ENCODE peak calls at places on chromosomes 5 and 9, in seven cellular contexts. S is AG09309, E is IMR-90, H is endothelial cell, M is A549, N is GM20000, Q is prostate gland. X is an unnamed sample.

GRCh38 chr5:96322865-96323264 is 110.2 kb downstream of the PCSK1 start:
- DNase-seq in S (no peak), E (no peak), H (no peak), M (no peak), N (no peak), Q (no peak), X (no peak)

GRCh38 chr5:179766726-179767455 is 26.9 kb upstream of the LTC4S start:
- DNase-seq in S (no peak), E (no peak), H (no peak), M (no peak), N (no peak), Q (no peak), X (no peak)

GRCh38 chr9:99851028-99851822 is 29.5 kb downstream of the NR4A3 start:
- DNase-seq in S (no peak), E (no peak), H (no peak), M (no peak), N (peak), Q (no peak), X (no peak)

GRCh38 chr5:64854855-64855254 is 86.1 kb downstream of the CWC27 start:
- DNase-seq in S (no peak), E (peak), H (no peak), M (no peak), N (no peak), Q (no peak), X (no peak)

GRCh38 chr5:59887274-59887673 is 6.3 kb downstream of the PDE4D start:
- DNase-seq in S (no peak), E (no peak), H (no peak), M (no peak), N (no peak), Q (no peak), X (no peak)

GRCh38 chr9:97907051-97907450 is 15.2 kb downstream of the TRMO start:
- DNase-seq in S (no peak), E (no peak), H (no peak), M (no peak), N (no peak), Q (no peak), X (no peak)

GRCh38 chr9:128026255-128027165 is 40.6 kb downstream of the NAIF1 start:
- DNase-seq in S (no peak), E (no peak), H (no peak), M (peak), N (peak), Q (no peak), X (no peak)

GRCh38 chr5:180670586-180671359 is 21.4 kb upstream of the FLT4 start:
- DNase-seq in S (peak), E (peak), H (peak), M (peak), N (peak), Q (peak), X (peak)

GRCh38 chr5:113387844-113388243 is 46.9 kb downstream of the TSSK1B start:
- DNase-seq in S (no peak), E (no peak), H (no peak), M (no peak), N (no peak), Q (no peak), X (no peak)

GRCh38 chr5:29161897-29162296 is 2031.6 kb upstream of the CDH6 start:
- DNase-seq in S (no peak), E (no peak), H (no peak), M (no peak), N (no peak), Q (no peak), X (no peak)

GRCh38 chr5:104189909-104190308 is 627.3 kb upstream of the NUDT12 start:
- DNase-seq in S (peak), E (peak), H (no peak), M (no peak), N (no peak), Q (no peak), X (no peak)

GRCh38 chr5:139745800-139746690 is 49.6 kb upstream of the PSD2 start:
- DNase-seq in S (no peak), E (peak), H (peak), M (peak), N (peak), Q (peak), X (peak)

GRCh38 chr9:114652776-114653555 is 4.6 kb downstream of the TEX53 start:
- DNase-seq in S (no peak), E (peak), H (no peak), M (no peak), N (no peak), Q (no peak), X (no peak)

GRCh38 chr9:16058131-16058549 is 505.3 kb downstream of the CCDC171 start:
- DNase-seq in S (no peak), E (peak), H (no peak), M (no peak), N (peak), Q (no peak), X (no peak)

GRCh38 chr5:43627028-43627427 is 24.0 kb downstream of the NNT start:
- DNase-seq in S (no peak), E (peak), H (peak), M (peak), N (no peak), Q (no peak), X (peak)

GRCh38 chr5:59367791-59368394 is 525.6 kb downstream of the PDE4D start:
- DNase-seq in S (peak), E (peak), H (peak), M (peak), N (peak), Q (peak), X (peak)

GRCh38 chr9:114429488-114429887 is 41.7 kb upstream of the AKNA start:
- DNase-seq in S (no peak), E (no peak), H (no peak), M (no peak), N (no peak), Q (no peak), X (no peak)

GRCh38 chr9:98801969-98802371 is 5.5 kb upstream of the GALNT12 start:
- DNase-seq in S (no peak), E (no peak), H (no peak), M (no peak), N (no peak), Q (no peak), X (no peak)

GRCh38 chr5:82265052-82265451 is 13.1 kb downstream of the RPS23 start:
- DNase-seq in S (peak), E (peak), H (no peak), M (no peak), N (no peak), Q (no peak), X (no peak)

GRCh38 chr5:177355868-177356168 is 1.9 kb upstream of the RGS14 start:
- DNase-seq in S (no peak), E (no peak), H (no peak), M (no peak), N (no peak), Q (no peak), X (no peak)

GRCh38 chr9:124183772-124184171 is 74.0 kb upstream of the NEK6 start:
- DNase-seq in S (no peak), E (no peak), H (no peak), M (no peak), N (no peak), Q (no peak), X (no peak)

GRCh38 chr5:95081500-95082355 is 203.2 kb downstream of the MCTP1 start:
- DNase-seq in S (peak), E (peak), H (no peak), M (peak), N (peak), Q (peak), X (no peak)

GRCh38 chr5:13660072-13660471 is 284.4 kb downstream of the DNAH5 start:
- DNase-seq in S (peak), E (peak), H (no peak), M (peak), N (no peak), Q (no peak), X (no peak)

GRCh38 chr9:114696814-114697544 is 15.0 kb upstream of the TEX48 start:
- DNase-seq in S (no peak), E (peak), H (no peak), M (no peak), N (peak), Q (no peak), X (no peak)

GRCh38 chr5:78376315-78376714 is 15.9 kb downstream of the SCAMP1 start:
- DNase-seq in S (no peak), E (no peak), H (no peak), M (no peak), N (no peak), Q (no peak), X (no peak)

GRCh38 chr9:114662081-114662989 is 4.7 kb upstream of the TEX53 start:
- DNase-seq in S (no peak), E (peak), H (peak), M (peak), N (peak), Q (no peak), X (peak)

GRCh38 chr5:177412603-177413233 is 3.4 kb upstream of the F12 start:
- DNase-seq in S (no peak), E (no peak), H (no peak), M (no peak), N (peak), Q (no peak), X (no peak)

GRCh38 chr9:28779240-28779639 is 1206.0 kb upstream of the C9orf72 start:
- DNase-seq in S (no peak), E (no peak), H (no peak), M (no peak), N (no peak), Q (no peak), X (no peak)

GRCh38 chr5:35803221-35803651 is 53.5 kb upstream of the IL7R start:
- DNase-seq in S (no peak), E (peak), H (peak), M (no peak), N (peak), Q (no peak), X (peak)

GRCh38 chr9:6873862-6874261 is 116.1 kb downstream of the KDM4C start:
- DNase-seq in S (peak), E (peak), H (no peak), M (no peak), N (no peak), Q (no peak), X (no peak)

GRCh38 chr9:6566409-6567139 is 79.0 kb downstream of the GLDC start:
- DNase-seq in S (peak), E (peak), H (no peak), M (peak), N (no peak), Q (no peak), X (no peak)

DNA sequence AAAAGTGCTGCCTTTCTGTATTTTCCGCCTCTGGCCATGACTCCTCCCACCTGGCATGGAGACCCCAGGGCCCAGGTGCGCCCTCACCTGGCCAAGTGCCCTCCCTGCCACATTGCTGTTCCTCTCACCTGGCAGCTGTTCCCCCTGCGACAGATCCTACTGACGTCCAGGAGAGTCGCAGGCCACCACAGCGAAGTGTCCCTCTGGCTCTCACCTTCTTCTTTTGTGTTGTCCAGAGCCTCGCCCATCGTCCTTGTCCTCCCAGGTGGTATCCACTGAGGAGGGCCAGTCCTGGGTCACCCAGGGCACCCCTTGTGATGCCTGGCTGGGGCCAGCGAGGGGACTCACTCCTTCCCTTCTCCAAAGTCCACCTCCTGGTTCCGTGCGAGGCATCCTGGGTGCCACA is 2.6 kb downstream of the NKD2 start:
- DNase-seq in S (no peak), E (no peak), H (peak), M (peak), N (peak), Q (no peak), X (no peak)
- TF ChIP-seq CTCF in S (peak), E (no peak), H (peak), M (peak), N (peak), Q (no peak), X (peak)

DNA sequence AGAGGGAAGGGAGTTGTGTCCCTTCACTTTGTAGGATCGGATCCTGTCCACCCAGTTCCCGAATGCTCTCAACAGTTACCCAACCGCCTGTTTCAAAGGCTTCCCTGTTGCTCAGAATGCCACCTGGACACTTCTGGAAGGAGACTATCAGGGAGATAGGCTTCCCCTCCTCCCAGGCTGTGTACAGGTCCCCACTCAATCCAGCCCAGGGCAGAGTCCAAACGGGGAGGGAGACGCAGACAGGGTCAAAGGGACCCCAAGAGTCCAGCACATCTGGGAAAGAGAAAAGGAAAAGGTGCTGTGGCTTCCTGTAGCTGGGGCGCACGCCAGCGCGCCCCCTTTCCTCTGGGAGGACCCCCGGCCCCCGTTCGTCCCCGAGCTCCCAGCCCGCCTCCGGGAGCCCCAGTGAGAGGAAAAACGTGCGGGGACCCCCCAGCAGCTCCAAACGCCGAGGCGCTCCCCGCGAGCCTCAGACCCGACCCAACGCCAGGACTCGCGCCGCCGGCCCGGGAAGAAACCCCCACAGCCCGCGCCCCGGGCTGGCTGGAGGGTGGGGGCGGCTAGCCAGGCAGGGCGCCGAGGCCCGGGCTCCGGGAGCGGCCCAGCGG is 640 bp downstream of the SURF4 start:
- DNase-seq in S (no peak), E (peak), H (peak), M (peak), N (peak), Q (peak), X (no peak)
- TF ChIP-seq CTCF in S (no peak), E (peak), H (no peak), M (peak), N (no peak), Q (no peak), X (no peak)

DNA sequence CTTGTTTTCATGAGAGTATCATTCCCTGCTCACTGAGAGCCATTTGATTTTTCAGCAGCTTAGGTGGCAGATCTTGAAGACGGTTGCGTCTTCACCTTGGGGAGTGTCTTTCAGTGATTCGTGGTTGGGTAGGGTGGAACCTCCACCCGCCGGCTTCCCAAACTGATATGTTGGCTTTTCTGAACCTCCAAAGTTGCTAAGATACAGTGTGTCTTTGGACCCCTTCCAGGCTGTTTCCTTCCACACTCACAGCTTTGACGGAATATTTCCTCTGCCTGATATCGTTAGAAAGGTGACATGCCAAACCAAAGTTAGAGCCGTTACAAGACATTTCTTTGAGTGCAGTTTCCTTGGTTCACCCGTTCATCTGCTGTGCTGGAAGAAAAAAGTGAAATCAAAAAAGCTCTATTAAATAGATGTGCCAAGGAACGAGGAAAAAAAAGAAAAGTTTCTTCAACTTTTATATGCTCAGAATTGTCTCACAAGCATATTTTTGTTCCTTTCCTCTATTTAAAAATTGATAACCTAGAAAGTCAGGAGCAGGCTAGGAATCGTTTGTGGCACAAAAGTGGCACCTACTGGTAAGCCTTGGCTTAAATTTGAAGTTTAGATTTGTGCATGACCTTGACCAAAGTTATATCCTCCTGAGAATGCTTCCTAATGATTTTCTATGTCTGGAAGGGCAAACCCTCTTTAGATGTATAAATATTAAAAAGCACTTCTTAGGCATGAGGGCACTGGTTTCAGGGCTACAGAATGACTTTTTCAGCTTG is 270.7 kb upstream of the WWC1 start:
- DNase-seq in S (no peak), E (peak), H (no peak), M (no peak), N (no peak), Q (no peak), X (no peak)
- TF ChIP-seq CTCF in S (peak), E (peak), H (no peak), M (peak), N (no peak), Q (no peak), X (peak)

DNA sequence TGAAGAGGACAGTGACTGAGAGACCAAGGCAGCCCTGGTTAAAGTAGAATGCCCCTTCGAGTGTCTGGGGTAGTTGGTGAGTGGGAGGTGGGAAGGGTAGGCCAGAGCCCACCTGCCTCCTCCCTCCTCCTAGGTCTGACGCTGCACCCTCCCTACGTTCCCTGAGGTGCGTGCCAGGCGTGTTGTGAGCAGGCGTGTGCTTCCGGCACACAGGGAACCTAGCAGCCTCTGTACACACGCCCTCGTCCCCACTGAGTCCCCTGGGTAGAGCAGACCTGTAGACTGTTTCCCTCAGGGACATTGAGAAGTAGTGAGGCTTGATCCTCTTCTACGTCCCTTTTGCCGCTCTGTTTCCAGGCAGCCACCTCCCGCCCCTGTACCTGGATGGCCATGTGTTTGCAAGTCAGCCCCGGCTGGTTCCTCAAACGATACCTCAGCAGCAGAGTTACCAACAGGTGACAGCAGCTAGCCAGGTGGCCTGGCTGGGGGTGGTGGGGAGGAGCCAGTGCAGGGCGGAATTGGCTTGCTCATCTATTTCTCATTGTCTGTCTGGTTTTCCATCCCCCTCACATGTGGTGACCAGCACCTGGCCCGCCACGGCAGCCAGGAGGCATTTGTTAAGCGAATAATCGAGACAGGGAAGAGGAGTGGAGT is 16.9 kb upstream of the POMT1 start:
- DNase-seq in S (no peak), E (no peak), H (no peak), M (no peak), N (no peak), Q (no peak), X (no peak)
- TF ChIP-seq CTCF in S (no peak), E (no peak), H (no peak), M (no peak), N (no peak), Q (no peak), X (no peak)

DNA sequence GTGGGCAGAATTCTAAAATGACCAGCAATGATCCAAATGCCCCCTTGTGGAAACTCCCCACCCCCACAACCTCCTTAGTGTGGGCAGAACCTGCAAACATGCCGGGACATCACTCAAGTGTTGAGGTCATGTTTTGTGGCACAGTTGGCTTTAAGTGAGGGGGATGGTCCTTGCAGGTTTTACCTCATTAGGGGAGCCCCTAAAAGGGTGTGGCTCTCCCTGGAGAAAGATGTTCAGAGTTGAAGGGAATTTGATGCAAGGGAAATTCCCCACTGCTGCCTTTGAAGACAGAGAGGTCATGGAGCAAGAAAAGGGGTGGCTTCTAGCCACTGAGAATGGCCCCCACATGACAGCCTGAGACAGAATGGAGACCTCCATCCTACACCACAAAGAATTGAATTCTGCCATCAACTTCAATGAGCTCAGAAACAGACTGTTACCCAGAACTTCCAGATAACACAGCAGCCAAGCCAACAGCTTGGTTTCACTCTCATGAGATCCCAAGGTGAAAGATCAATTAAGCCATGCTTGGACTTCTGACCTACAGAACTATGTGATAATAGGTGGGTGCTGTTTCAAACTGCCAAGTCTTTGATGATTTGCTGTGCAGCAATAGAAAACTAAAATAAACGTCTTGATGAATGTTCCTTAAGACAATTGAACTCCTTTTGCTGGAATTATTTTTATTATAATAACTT is 103.4 kb downstream of the MED10 start:
- DNase-seq in S (no peak), E (no peak), H (no peak), M (no peak), N (no peak), Q (no peak), X (no peak)
- TF ChIP-seq CTCF in S (no peak), E (no peak), H (no peak), M (no peak), N (no peak), Q (no peak), X (no peak)

DNA sequence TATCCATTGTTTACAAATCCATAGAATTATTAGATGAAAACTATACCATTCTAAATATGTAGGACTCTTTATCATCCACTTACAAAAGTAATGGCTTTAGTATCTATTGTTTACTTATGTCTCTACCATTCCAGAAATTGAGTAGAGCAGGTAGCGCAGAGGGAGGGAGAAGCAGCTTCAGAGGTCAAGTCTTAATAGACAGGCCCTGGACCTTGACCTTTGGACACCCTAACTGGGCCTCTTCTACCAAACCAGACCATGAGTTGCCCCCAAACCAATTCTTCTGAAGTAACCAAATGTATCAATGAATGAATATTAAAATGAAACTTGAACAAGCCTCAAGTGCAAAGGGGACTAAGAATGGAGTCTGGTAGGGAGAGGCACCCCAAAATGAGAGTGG is 124.9 kb upstream of the ANKRD55 start:
- DNase-seq in S (no peak), E (no peak), H (no peak), M (no peak), N (no peak), Q (no peak), X (no peak)
- TF ChIP-seq CTCF in S (no peak), E (no peak), H (no peak), M (no peak), N (no peak), Q (no peak), X (no peak)

X was measured in neural crest cell.